ENCODE peak calls at places on chromosome 19, in ten cellular contexts. S is Caco-2, N is cardiac muscle cell, B is transverse colon, L is PC-3, D is colonic mucosa, U is thoracic aorta, R is heart left ventricle, V is fibroblast of lung, P is esophagus squamous epithelium. O is an unnamed sample. For H3K4me1, the result is how much of the 10 kb centered on the place peaks cover.

GRCh38 chr19:13974073-13974472 is 21.8 kb downstream of the DCAF15 start:
- DNase-seq in P (no peak), R (no peak), V (no peak), B (no peak), U (no peak), L (peak), S (peak), D (no peak), N (no peak), O (no peak)

GRCh38 chr19:18508585-18508984 is 13.3 kb downstream of the ELL start:
- DNase-seq in R (no peak), N (no peak), S (no peak), U (no peak), B (no peak), D (no peak), L (no peak), P (no peak), V (no peak), O (no peak)

GRCh38 chr19:52336976-52337375 is 933 bp downstream of the ZNF610 start:
- DNase-seq in P (no peak), U (no peak), L (no peak), R (no peak), N (peak), B (no peak), D (no peak), V (peak), S (no peak), O (no peak)

GRCh38 chr19:14354445-14354844 is 26.8 kb upstream of the ADGRE5 start:
- DNase-seq in S (no peak), B (no peak), R (no peak), N (no peak), V (no peak), L (peak), U (no peak), P (no peak), D (no peak), O (no peak)

GRCh38 chr19:3482507-3483225 is 575 bp downstream of the SMIM44 start:
- DNase-seq in R (no peak), V (no peak), L (peak), B (peak), P (no peak), S (no peak), D (peak), U (no peak), N (no peak), O (no peak)

GRCh38 chr19:41297628-41298326 is 12.2 kb upstream of the CCDC97 start:
- DNase-seq in R (no peak), N (no peak), V (no peak), B (peak), L (no peak), S (no peak), P (no peak), D (no peak), U (no peak), O (peak)

GRCh38 chr19:5436101-5436947 is 18.9 kb upstream of the ZNRF4 start:
- DNase-seq in R (peak), V (no peak), P (no peak), B (no peak), N (peak), D (no peak), S (peak), U (no peak), L (peak), O (no peak)

GRCh38 chr19:29084266-29084665 is 128.7 kb downstream of the UQCRFS1 start:
- DNase-seq in V (no peak), D (no peak), B (no peak), S (peak), P (no peak), N (peak), L (peak), U (no peak), R (no peak), O (no peak)

GRCh38 chr19:41427647-41428480 is 690 bp upstream of the B3GNT8 start:
- DNase-seq in B (peak), P (no peak), U (no peak), L (no peak), R (no peak), D (peak), S (no peak), V (peak), N (peak), O (peak)

GRCh38 chr19:18908917-18909619 is 10.1 kb downstream of the COPE start:
- DNase-seq in P (no peak), B (no peak), U (no peak), L (no peak), R (no peak), D (no peak), N (no peak), S (no peak), V (no peak), O (no peak)

GRCh38 chr19:34596989-34597388 is 80.0 kb downstream of the SCGB2B2 start:
- DNase-seq in S (no peak), P (no peak), D (no peak), N (no peak), V (no peak), U (no peak), L (no peak), B (no peak), R (no peak), O (no peak)

GRCh38 chr19:19597809-19598306 is 20.6 kb downstream of the PBX4 start:
- DNase-seq in B (no peak), N (no peak), U (no peak), L (no peak), R (no peak), V (no peak), D (no peak), P (no peak), S (no peak), O (no peak)

GRCh38 chr19:13865578-13866462 is 11.1 kb upstream of the NANOS3 start:
- DNase-seq in U (no peak), P (no peak), R (no peak), N (peak), B (no peak), S (no peak), V (no peak), D (peak), L (no peak), O (no peak)

GRCh38 chr19:48915757-48916156 is 15.6 kb downstream of the NUCB1 start:
- DNase-seq in S (no peak), D (no peak), P (no peak), N (no peak), B (no peak), V (no peak), U (no peak), R (no peak), L (no peak), O (no peak)

DNA sequence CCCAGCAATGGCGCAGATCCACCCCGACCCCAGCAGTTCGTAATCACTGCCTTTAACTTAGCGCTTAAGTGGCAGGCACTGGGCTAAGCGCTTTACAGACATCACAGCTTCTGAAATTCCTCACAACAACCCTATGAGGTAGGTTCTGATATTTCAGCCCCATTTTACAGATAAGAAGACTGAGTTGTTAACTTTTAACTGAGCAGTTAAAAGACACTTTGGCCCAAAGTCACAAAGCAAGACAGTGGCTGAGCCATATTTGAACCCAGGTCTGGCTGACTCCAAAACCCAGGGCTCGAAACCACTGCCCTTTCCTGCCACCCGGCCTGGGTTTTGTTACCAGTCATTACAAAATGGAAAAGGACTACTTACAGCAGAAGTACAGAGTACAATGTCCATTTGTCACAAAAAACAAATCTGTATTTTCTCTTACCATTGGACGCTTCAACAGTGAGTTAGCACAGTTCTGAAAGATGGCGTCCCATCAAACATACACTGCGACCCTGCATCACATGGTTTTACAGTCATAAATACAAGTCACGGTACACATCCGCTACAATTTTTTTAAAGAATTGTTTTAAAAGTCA is 8.5 kb downstream of the HNRNPL start:
- DNase-seq in L (no peak), S (no peak), D (no peak), B (no peak), R (no peak), N (no peak), P (no peak), V (no peak), U (no peak), O (no peak)
- H3K4me1 ChIP-seq in L (under half), S (under half), D (under half), B (under half), R (under half), N (under half), P (under half), V (under half), U (under half), O (half or more)

GRCh38 chr19:17081672-17082630 is 6.4 kb downstream of the MYO9B start:
- DNase-seq in D (no peak), U (no peak), S (no peak), R (peak), L (no peak), N (peak), B (no peak), V (no peak), P (no peak), O (peak)
- H3K4me1 ChIP-seq in D (under half), U (half or more), S (under half), R (half or more), L (under half), N (under half), B (under half), V (under half), P (under half), O (under half)

GRCh38 chr19:2331601-2332246 is 3.2 kb downstream of the SPPL2B start:
- DNase-seq in D (no peak), P (no peak), L (no peak), V (no peak), U (no peak), S (no peak), R (no peak), B (no peak), N (no peak), O (no peak)
- H3K4me1 ChIP-seq in D (under half), P (under half), L (under half), V (under half), U (under half), S (under half), R (half or more), B (under half), N (under half), O (half or more)

GRCh38 chr19:22260499-22260898 is 25.7 kb upstream of the ZNF729 start:
- DNase-seq in P (no peak), V (no peak), L (peak), D (no peak), S (no peak), U (no peak), N (no peak), R (no peak), B (no peak), O (no peak)

GRCh38 chr19:22256856-22257255 is 29.4 kb upstream of the ZNF729 start:
- DNase-seq in B (no peak), S (no peak), L (no peak), N (no peak), P (no peak), R (no peak), U (no peak), D (no peak), V (no peak), O (no peak)

GRCh38 chr19:22261596-22261995 is 24.6 kb upstream of the ZNF729 start:
- DNase-seq in U (no peak), P (no peak), D (no peak), L (no peak), V (no peak), S (no peak), R (no peak), N (no peak), B (no peak), O (no peak)

GRCh38 chr19:22257916-22258315 is 28.3 kb upstream of the ZNF729 start:
- DNase-seq in V (no peak), S (no peak), N (no peak), B (no peak), R (no peak), D (no peak), U (no peak), P (no peak), L (no peak), O (no peak)

GRCh38 chr19:22257381-22257780 is 28.9 kb upstream of the ZNF729 start:
- DNase-seq in U (no peak), R (no peak), L (peak), P (no peak), N (no peak), B (no peak), V (no peak), D (no peak), S (no peak), O (no peak)
- H3K4me1 ChIP-seq in U (under half), R (under half), L (under half), P (under half), N (under half), B (under half), V (under half), D (under half), S (under half), O (under half)

GRCh38 chr19:8456064-8456463 is 11.3 kb downstream of the HNRNPM start:
- DNase-seq in S (peak), B (no peak), P (no peak), N (no peak), D (no peak), V (no peak), U (no peak), R (no peak), L (no peak), O (no peak)
- H3K4me1 ChIP-seq in S (under half), B (under half), P (under half), N (under half), D (under half), V (under half), U (half or more), R (half or more), L (half or more), O (half or more)

O was measured in body of pancreas.